ENCODE peak calls at places on chromosomes 11 and 22, in nine cellular contexts. One of them, this sample, is unnamed.

GRCh38 chr11:93686812-93687211 is 25.3 kb downstream of the CEP295 start:
- DNase-seq in PC-9: no peak
- DNase-seq in neural progenitor cell: no peak
- DNase-seq in cardiac muscle cell: no peak
- DNase-seq in A673: no peak
- DNase-seq in left ventricle myocardium inferior: no peak
- DNase-seq in A549: no peak
- DNase-seq in heart right ventricle: no peak
- DNase-seq in brain microvascular endothelial cell: no peak
- DNase-seq in this sample: no peak

GRCh38 chr22:25395915-25396314 is 168.6 kb upstream of the GRK3 start:
- DNase-seq in PC-9: no peak
- DNase-seq in neural progenitor cell: no peak
- DNase-seq in cardiac muscle cell: no peak
- DNase-seq in A673: no peak
- DNase-seq in left ventricle myocardium inferior: no peak
- DNase-seq in A549: no peak
- DNase-seq in heart right ventricle: no peak
- DNase-seq in brain microvascular endothelial cell: no peak
- DNase-seq in this sample: no peak

GRCh38 chr11:103055174-103055890 is 36.6 kb downstream of the DCUN1D5 start:
- DNase-seq in PC-9: no peak
- DNase-seq in neural progenitor cell: peak; percentile 61
- DNase-seq in cardiac muscle cell: peak; percentile 56
- DNase-seq in A673: peak; percentile 86
- DNase-seq in left ventricle myocardium inferior: no peak
- DNase-seq in A549: no peak
- DNase-seq in heart right ventricle: no peak
- DNase-seq in brain microvascular endothelial cell: peak; percentile 20
- DNase-seq in this sample: no peak

GRCh38 chr11:58513747-58514367 is 6.0 kb upstream of the OR5B21 start:
- DNase-seq in PC-9: peak; percentile 67
- DNase-seq in neural progenitor cell: peak; percentile 75
- DNase-seq in cardiac muscle cell: peak; percentile 52
- DNase-seq in A673: peak; percentile 78
- DNase-seq in left ventricle myocardium inferior: no peak
- DNase-seq in A549: peak; percentile 33
- DNase-seq in heart right ventricle: peak; percentile 24
- DNase-seq in brain microvascular endothelial cell: peak; percentile 65
- DNase-seq in this sample: no peak

GRCh38 chr11:108197351-108197750 is 25.1 kb downstream of the NPAT start:
- DNase-seq in PC-9: no peak
- DNase-seq in neural progenitor cell: no peak
- DNase-seq in cardiac muscle cell: no peak
- DNase-seq in A673: no peak
- DNase-seq in left ventricle myocardium inferior: no peak
- DNase-seq in A549: no peak
- DNase-seq in heart right ventricle: no peak
- DNase-seq in brain microvascular endothelial cell: no peak
- DNase-seq in this sample: no peak

GRCh38 chr22:35191412-35191811 is 65.9 kb upstream of the HMGXB4 start:
- DNase-seq in PC-9: no peak
- DNase-seq in neural progenitor cell: no peak
- DNase-seq in cardiac muscle cell: no peak
- DNase-seq in A673: peak; percentile 6
- DNase-seq in left ventricle myocardium inferior: no peak
- DNase-seq in A549: no peak
- DNase-seq in heart right ventricle: no peak
- DNase-seq in brain microvascular endothelial cell: no peak
- DNase-seq in this sample: no peak

GRCh38 chr11:9089061-9089460 is 2.3 kb downstream of the SCUBE2 start:
- DNase-seq in PC-9: no peak
- DNase-seq in neural progenitor cell: no peak
- DNase-seq in cardiac muscle cell: no peak
- DNase-seq in A673: no peak
- DNase-seq in left ventricle myocardium inferior: no peak
- DNase-seq in A549: no peak
- DNase-seq in heart right ventricle: no peak
- DNase-seq in brain microvascular endothelial cell: no peak
- DNase-seq in this sample: no peak

GRCh38 chr11:105392546-105392945 is 217.3 kb upstream of the GRIA4 start:
- DNase-seq in PC-9: no peak
- DNase-seq in neural progenitor cell: no peak
- DNase-seq in cardiac muscle cell: no peak
- DNase-seq in A673: no peak
- DNase-seq in left ventricle myocardium inferior: no peak
- DNase-seq in A549: no peak
- DNase-seq in heart right ventricle: no peak
- DNase-seq in brain microvascular endothelial cell: no peak
- DNase-seq in this sample: no peak

GRCh38 chr11:106156290-106156937 is 79.0 kb downstream of the AASDHPPT start:
- DNase-seq in PC-9: peak; percentile 3
- DNase-seq in neural progenitor cell: peak; percentile 49
- DNase-seq in cardiac muscle cell: peak; percentile 53
- DNase-seq in A673: peak; percentile 75
- DNase-seq in left ventricle myocardium inferior: no peak
- DNase-seq in A549: peak; percentile 10
- DNase-seq in heart right ventricle: no peak
- DNase-seq in brain microvascular endothelial cell: peak; percentile 67
- DNase-seq in this sample: no peak

GRCh38 chr11:115990004-115990447 is 485.8 kb upstream of the CADM1 start:
- DNase-seq in PC-9: peak; percentile 6
- DNase-seq in neural progenitor cell: peak; percentile 74
- DNase-seq in cardiac muscle cell: peak; percentile 67
- DNase-seq in A673: peak; percentile 18
- DNase-seq in left ventricle myocardium inferior: no peak
- DNase-seq in A549: no peak
- DNase-seq in heart right ventricle: peak; percentile 16
- DNase-seq in brain microvascular endothelial cell: no peak
- DNase-seq in this sample: peak; percentile 44
- TF ChIP-seq CTCF in PC-9: peak; percentile 71
- TF ChIP-seq CTCF in neural progenitor cell: peak; percentile 92
- TF ChIP-seq CTCF in cardiac muscle cell: peak; percentile 43
- TF ChIP-seq CTCF in A673: peak; percentile 73
- TF ChIP-seq CTCF in left ventricle myocardium inferior: peak; percentile 82
- TF ChIP-seq CTCF in A549: no peak
- TF ChIP-seq CTCF in heart right ventricle: peak; percentile 83
- TF ChIP-seq CTCF in brain microvascular endothelial cell: peak; percentile 66
- TF ChIP-seq CTCF in this sample: peak; percentile 81

GRCh38 chr22:30354644-30355043 is 2.0 kb downstream of the SF3A1 start:
- DNase-seq in PC-9: no peak
- DNase-seq in neural progenitor cell: no peak
- DNase-seq in cardiac muscle cell: no peak
- DNase-seq in A673: no peak
- DNase-seq in left ventricle myocardium inferior: no peak
- DNase-seq in A549: no peak
- DNase-seq in heart right ventricle: no peak
- DNase-seq in brain microvascular endothelial cell: no peak
- DNase-seq in this sample: no peak
- H3K4me3 ChIP-seq in PC-9: no peak overlapping the region
- H3K4me3 ChIP-seq in neural progenitor cell: no peak overlapping the region
- H3K4me3 ChIP-seq in cardiac muscle cell: no peak overlapping the region
- H3K4me3 ChIP-seq in A673: no peak overlapping the region
- H3K4me3 ChIP-seq in left ventricle myocardium inferior: peak overlapping the region; percentile 86
- H3K4me3 ChIP-seq in A549: no peak overlapping the region
- H3K4me3 ChIP-seq in heart right ventricle: no peak overlapping the region
- H3K4me3 ChIP-seq in brain microvascular endothelial cell: no peak overlapping the region
- H3K4me3 ChIP-seq in this sample: no peak overlapping the region

GRCh38 chr22:46633334-46633890 is 13.2 kb downstream of the GRAMD4 start:
- DNase-seq in PC-9: no peak
- DNase-seq in neural progenitor cell: no peak
- DNase-seq in cardiac muscle cell: no peak
- DNase-seq in A673: no peak
- DNase-seq in left ventricle myocardium inferior: no peak
- DNase-seq in A549: no peak
- DNase-seq in heart right ventricle: no peak
- DNase-seq in brain microvascular endothelial cell: no peak
- DNase-seq in this sample: peak; percentile 42
- H3K27ac ChIP-seq in PC-9: no peak overlapping the region
- H3K27ac ChIP-seq in neural progenitor cell: no peak overlapping the region
- H3K27ac ChIP-seq in cardiac muscle cell: peak overlapping the region; percentile 79
- H3K27ac ChIP-seq in A673: no peak overlapping the region
- H3K27ac ChIP-seq in left ventricle myocardium inferior: peak overlapping the region; percentile 74
- H3K27ac ChIP-seq in A549: no peak overlapping the region
- H3K27ac ChIP-seq in heart right ventricle: peak overlapping the region; percentile 22
- H3K27ac ChIP-seq in brain microvascular endothelial cell: no peak overlapping the region
- H3K27ac ChIP-seq in this sample: no peak overlapping the region

GRCh38 chr11:69598147-69598546 is 42.8 kb upstream of the CCND1 start:
- DNase-seq in PC-9: peak; percentile 29
- DNase-seq in neural progenitor cell: no peak
- DNase-seq in cardiac muscle cell: no peak
- DNase-seq in A673: peak; percentile 54
- DNase-seq in left ventricle myocardium inferior: no peak
- DNase-seq in A549: no peak
- DNase-seq in heart right ventricle: peak; percentile 9
- DNase-seq in brain microvascular endothelial cell: no peak
- DNase-seq in this sample: no peak
- TF ChIP-seq CTCF in PC-9: peak; percentile 37
- TF ChIP-seq CTCF in neural progenitor cell: no peak
- TF ChIP-seq CTCF in cardiac muscle cell: peak; percentile 8
- TF ChIP-seq CTCF in A673: peak; percentile 52
- TF ChIP-seq CTCF in left ventricle myocardium inferior: peak; percentile 35
- TF ChIP-seq CTCF in A549: peak; percentile 18
- TF ChIP-seq CTCF in heart right ventricle: peak; percentile 12
- TF ChIP-seq CTCF in brain microvascular endothelial cell: no peak
- TF ChIP-seq CTCF in this sample: no peak

DNA sequence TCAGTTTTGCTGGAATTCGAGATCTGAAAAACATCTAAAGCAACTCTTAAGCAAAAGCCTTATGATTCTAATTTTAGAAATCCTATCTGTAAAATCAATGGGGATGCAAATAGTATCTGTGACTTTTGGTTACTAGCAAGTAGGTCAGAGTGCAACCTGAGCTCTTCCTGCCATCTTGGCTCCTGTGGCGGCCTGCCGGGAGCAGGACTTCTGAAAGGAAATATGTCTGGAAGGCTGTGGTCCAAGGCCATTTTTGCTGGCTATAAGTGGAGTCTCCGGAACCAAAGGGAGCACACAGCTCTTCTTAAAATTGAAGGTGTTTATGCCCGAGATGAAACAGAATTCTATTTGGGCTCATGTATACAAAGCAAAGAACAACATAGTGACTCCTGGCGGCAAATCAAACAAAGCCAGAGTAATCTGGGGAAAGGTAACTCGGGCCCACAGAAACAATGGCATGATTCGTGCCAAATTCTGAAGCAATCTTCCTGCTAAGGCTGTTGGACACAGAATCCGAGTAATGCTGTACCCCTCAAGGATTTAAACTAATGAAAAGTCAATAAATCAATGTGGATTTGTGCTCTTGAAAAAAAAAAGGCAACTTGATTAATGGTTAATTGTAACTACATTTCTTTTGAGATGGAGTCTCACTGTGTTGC is 1.7 kb downstream of the SAMM50 start:
- DNase-seq in PC-9: no peak
- DNase-seq in neural progenitor cell: no peak
- DNase-seq in cardiac muscle cell: no peak
- DNase-seq in A673: no peak
- DNase-seq in left ventricle myocardium inferior: no peak
- DNase-seq in A549: no peak
- DNase-seq in heart right ventricle: peak; percentile 20
- DNase-seq in brain microvascular endothelial cell: no peak
- DNase-seq in this sample: no peak
- H3K4me3 ChIP-seq in PC-9: peak overlapping the region; percentile 91
- H3K4me3 ChIP-seq in neural progenitor cell: peak overlapping the region; percentile 85
- H3K4me3 ChIP-seq in cardiac muscle cell: peak overlapping the region; percentile 55
- H3K4me3 ChIP-seq in A673: peak overlapping the region; percentile 96
- H3K4me3 ChIP-seq in left ventricle myocardium inferior: peak overlapping the region; percentile 98
- H3K4me3 ChIP-seq in A549: no peak overlapping the region
- H3K4me3 ChIP-seq in heart right ventricle: no peak overlapping the region
- H3K4me3 ChIP-seq in brain microvascular endothelial cell: no peak overlapping the region
- H3K4me3 ChIP-seq in this sample: no peak overlapping the region

GRCh38 chr11:49221112-49221511 is 12.7 kb upstream of the FOLH1 start:
- DNase-seq in PC-9: no peak
- DNase-seq in neural progenitor cell: no peak
- DNase-seq in cardiac muscle cell: no peak
- DNase-seq in A673: peak; percentile 23
- DNase-seq in left ventricle myocardium inferior: no peak
- DNase-seq in A549: no peak
- DNase-seq in heart right ventricle: no peak
- DNase-seq in brain microvascular endothelial cell: no peak
- DNase-seq in this sample: no peak
- H3K27ac ChIP-seq in PC-9: no peak overlapping the region
- H3K27ac ChIP-seq in neural progenitor cell: no peak overlapping the region
- H3K27ac ChIP-seq in cardiac muscle cell: no peak overlapping the region
- H3K27ac ChIP-seq in A673: no peak overlapping the region
- H3K27ac ChIP-seq in left ventricle myocardium inferior: no peak overlapping the region
- H3K27ac ChIP-seq in A549: no peak overlapping the region
- H3K27ac ChIP-seq in heart right ventricle: no peak overlapping the region
- H3K27ac ChIP-seq in brain microvascular endothelial cell: no peak overlapping the region
- H3K27ac ChIP-seq in this sample: no peak overlapping the region

This sample was measured in heart left ventricle.